ENCODE peak calls at places on chromosome X, in four cellular contexts. B, U, R and D are unnamed samples.

GRCh38 chrX:44058339-44058738 is 85.1 kb upstream of the NDP start:
- DNase-seq in R (no peak), B (no peak), U (no peak), D (no peak)

GRCh38 chrX:151488677-151489076 is 74.8 kb upstream of the PASD1 start:
- DNase-seq in R (no peak), B (no peak), U (peak; percentile 2), D (no peak)

GRCh38 chrX:40644175-40644574 is 3.2 kb downstream of the CXorf38 start:
- DNase-seq in U (peak; percentile 11), B (peak; percentile 75), R (no peak), D (no peak)

GRCh38 chrX:71098302-71098701 is 2.7 kb downstream of the FOXO4 start:
- DNase-seq in U (peak; percentile 77), B (peak; percentile 46), R (no peak), D (peak; percentile 15)

GRCh38 chrX:51332188-51332942 is at the start of gene NUDT10:
- DNase-seq in R (no peak), B (peak; percentile 33), U (no peak), D (no peak)

GRCh38 chrX:40326186-40326965 is 228.6 kb upstream of the BCOR start:
- DNase-seq in U (no peak), R (no peak), B (no peak), D (no peak)

GRCh38 chrX:51002160-51002632 is 91.7 kb downstream of the BMP15 start:
- DNase-seq in R (no peak), U (no peak), B (no peak), D (no peak)

GRCh38 chrX:120672389-120672788 is 42.5 kb upstream of the C1GALT1C1 start:
- DNase-seq in R (no peak), U (no peak), B (peak; percentile 91), D (peak; percentile 3)

GRCh38 chrX:17374619-17375360 is at the start of gene NHS:
- DNase-seq in R (no peak), U (no peak), B (peak; percentile 78), D (no peak)

GRCh38 chrX:153460826-153461225 is 9.6 kb downstream of the HAUS7 start:
- DNase-seq in B (peak; percentile 48), U (peak; percentile 58), R (no peak), D (no peak)

GRCh38 chrX:24703185-24703494 is 9.4 kb downstream of the POLA1 start:
- DNase-seq in R (no peak), B (no peak), U (no peak), D (no peak)

GRCh38 chrX:63186137-63186536 is 165.0 kb downstream of the SPIN4 start:
- DNase-seq in U (no peak), R (no peak), B (no peak), D (no peak)

GRCh38 chrX:42755820-42756219 is 22.1 kb downstream of the PPP1R2C start:
- DNase-seq in B (peak; percentile 67), U (no peak), R (no peak), D (peak; percentile 3)

GRCh38 chrX:135974279-135974856 is 580 bp upstream of the MMGT1 start:
- DNase-seq in R (peak; percentile 88), U (peak; percentile 75), B (peak; percentile 78), D (peak; percentile 24)

GRCh38 chrX:39652336-39652735 is 445.4 kb downstream of the BCOR start:
- DNase-seq in B (peak; percentile 11), U (peak; percentile 56), R (no peak), D (no peak)

GRCh38 chrX:41336447-41336846 is 2.5 kb downstream of the DDX3X start:
- DNase-seq in R (no peak), B (no peak), U (no peak), D (no peak)

GRCh38 chrX:72041901-72042859 is 89.5 kb downstream of the RTL5 start:
- DNase-seq in R (no peak), U (no peak), B (peak; percentile 63), D (no peak)

GRCh38 chrX:105876658-105877057 is 54.3 kb downstream of the NRK start:
- DNase-seq in B (peak; percentile 14), U (peak; percentile 3), R (no peak), D (no peak)

GRCh38 chrX:103656623-103657022 is 27.8 kb downstream of the TCEAL1 start:
- DNase-seq in B (peak; percentile 67), R (no peak), U (no peak), D (no peak)

GRCh38 chrX:106302304-106302703 is 134.2 kb downstream of the PWWP3B start:
- DNase-seq in R (no peak), U (no peak), B (no peak), D (no peak)

GRCh38 chrX:10972731-10973130 is 138.4 kb upstream of the HCCS start:
- DNase-seq in B (peak; percentile 3), U (no peak), R (no peak), D (no peak)

GRCh38 chrX:106950381-106950780 is 30.2 kb downstream of the CLDN2 start:
- DNase-seq in U (no peak), B (no peak), R (no peak), D (no peak)

GRCh38 chrX:13906103-13906502 is 89.2 kb upstream of the GPM6B start:
- DNase-seq in R (no peak), U (no peak), B (peak; percentile 39), D (no peak)

GRCh38 chrX:43741843-43742573 is 85.9 kb downstream of the MAOA start:
- DNase-seq in U (no peak), B (peak; percentile 74), R (no peak), D (no peak)

GRCh38 chrX:119410027-119410819 is 11.1 kb downstream of the SLC25A43 start:
- DNase-seq in R (peak; percentile 79), B (peak; percentile 73), U (no peak), D (no peak)

GRCh38 chrX:118251251-118251650 is 94.7 kb upstream of the WDR44 start:
- DNase-seq in U (no peak), B (peak; percentile 53), R (no peak), D (no peak)

GRCh38 chrX:150857453-150857852 is 41.0 kb downstream of the CD99L2 start:
- DNase-seq in U (no peak), R (no peak), B (no peak), D (no peak)

GRCh38 chrX:150100261-150100660 is 162.0 kb upstream of the EOLA2 start:
- DNase-seq in B (no peak), R (no peak), U (no peak), D (no peak)

GRCh38 chrX:136209016-136209738 is 42.0 kb downstream of the MAP7D3 start:
- DNase-seq in R (no peak), U (no peak), B (peak; percentile 72), D (no peak)

GRCh38 chrX:12843668-12844279 is 23.1 kb upstream of the TLR7 start:
- DNase-seq in B (no peak), R (no peak), U (peak; percentile 44), D (no peak)

GRCh38 chrX:39802354-39802753 is 295.4 kb downstream of the BCOR start:
- DNase-seq in U (no peak), R (no peak), B (no peak), D (no peak)

GRCh38 chrX:23493941-23494374 is 159.3 kb downstream of the PTCHD1 start:
- DNase-seq in R (no peak), U (peak; percentile 5), B (no peak), D (no peak)

GRCh38 chrX:19864736-19865135 is 22.7 kb downstream of the SH3KBP1 start:
- DNase-seq in B (no peak), R (no peak), U (peak; percentile 57), D (no peak)

GRCh38 chrX:19860571-19860970 is 26.8 kb downstream of the SH3KBP1 start:
- DNase-seq in B (no peak), R (no peak), U (no peak), D (no peak)

GRCh38 chrX:19863237-19864223 is 23.9 kb downstream of the SH3KBP1 start:
- DNase-seq in U (peak; percentile 78), R (no peak), B (no peak), D (no peak)

GRCh38 chrX:19865567-19866363 is 21.6 kb downstream of the SH3KBP1 start:
- DNase-seq in R (no peak), B (no peak), U (no peak), D (no peak)

DNA sequence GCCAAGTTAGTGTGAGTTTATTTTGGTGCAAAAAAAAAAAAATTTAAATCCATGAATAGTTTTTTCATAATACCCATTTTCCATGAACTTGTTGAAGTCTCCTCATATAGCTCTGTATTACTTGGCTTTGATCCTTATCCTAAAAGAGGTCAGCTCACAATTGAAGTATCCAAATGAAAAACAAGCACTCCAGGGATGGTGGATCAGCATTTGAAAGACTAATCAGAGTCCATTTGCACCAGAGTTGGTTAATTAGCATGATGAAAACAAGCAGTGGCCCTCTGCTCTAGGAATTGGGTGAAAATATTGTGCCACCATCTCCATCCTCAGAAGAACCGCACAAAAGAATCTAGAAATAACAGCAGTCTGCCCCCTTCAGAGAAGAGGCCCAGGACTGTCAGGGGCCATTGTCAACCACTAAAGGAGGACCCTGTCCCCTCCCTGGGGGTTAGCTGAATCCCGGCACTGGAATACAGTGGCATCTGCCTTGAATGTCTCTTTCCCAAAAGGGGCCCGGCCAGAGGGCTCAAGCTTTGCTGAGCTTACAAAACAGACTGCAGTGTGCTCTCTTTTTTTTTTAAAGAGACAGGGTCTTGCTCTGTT is 24.7 kb downstream of the SH3KBP1 start:
- DNase-seq in R (no peak), B (no peak), U (no peak), D (no peak)
- H3K4me1 ChIP-seq in R (no peaks in the 10 kb centered on the region), B (peaks cover 2% of the 10 kb centered on the region), U (peaks cover 95% of the 10 kb centered on the region), D (no peaks in the 10 kb centered on the region)

DNA sequence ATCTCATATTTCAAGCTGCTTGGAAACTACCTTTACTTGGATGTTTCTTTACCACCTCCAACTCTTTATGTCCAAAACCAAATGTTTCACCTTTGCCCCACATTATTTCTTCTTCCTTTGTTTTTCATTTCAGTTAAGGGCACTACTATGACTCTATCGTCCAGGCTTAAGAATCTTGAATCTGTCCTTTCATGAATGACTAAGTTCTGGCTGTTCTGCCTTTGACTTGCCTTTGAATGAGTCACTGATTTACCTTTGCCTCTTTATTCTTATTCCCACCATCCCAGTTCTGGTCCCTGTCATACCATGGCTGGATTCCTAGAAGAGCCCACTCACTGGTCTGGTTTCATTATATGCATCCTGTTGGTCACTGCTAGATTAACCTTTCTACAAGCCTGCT is 30.6 kb upstream of the PLAC1 start:
- DNase-seq in R (no peak), B (no peak), U (no peak), D (no peak)
- H3K4me1 ChIP-seq in R (no peaks in the 10 kb centered on the region), B (peaks cover 4% of the 10 kb centered on the region), U (no peaks in the 10 kb centered on the region), D (peaks cover 3% of the 10 kb centered on the region)

DNA sequence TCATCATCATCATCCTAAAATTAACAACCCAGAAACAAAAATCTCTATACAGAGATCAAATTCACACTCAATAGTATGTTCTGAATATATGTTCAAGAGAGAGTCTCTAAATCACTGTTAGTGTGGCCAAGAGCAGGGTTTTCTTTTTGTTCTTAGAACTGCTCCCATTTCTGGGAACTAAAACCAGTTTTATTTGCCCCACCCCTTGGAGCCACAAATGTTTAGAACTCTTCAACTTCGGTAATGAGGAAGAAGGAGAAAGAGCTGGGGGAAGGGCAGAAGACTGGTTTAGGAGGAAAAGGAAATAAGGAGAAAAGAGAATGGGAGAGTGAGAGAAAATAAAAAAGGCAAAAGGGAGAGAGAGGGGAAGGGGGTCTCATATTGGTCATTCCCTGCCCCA is 32.3 kb downstream of the CYBB start:
- DNase-seq in R (no peak), B (no peak), U (no peak), D (no peak)
- H3K4me1 ChIP-seq in R (no peaks in the 10 kb centered on the region), B (no peaks in the 10 kb centered on the region), U (peaks cover 55% of the 10 kb centered on the region), D (no peaks in the 10 kb centered on the region)

GRCh38 chrX:45806410-45807121 is 605.9 kb upstream of the DIPK2B start:
- DNase-seq in B (peak; percentile 95), U (no peak), R (no peak), D (no peak)
- H3K4me1 ChIP-seq in B (peaks cover 23% of the 10 kb centered on the region), U (no peaks in the 10 kb centered on the region), R (peaks cover 15% of the 10 kb centered on the region), D (peaks cover 5% of the 10 kb centered on the region)

DNA sequence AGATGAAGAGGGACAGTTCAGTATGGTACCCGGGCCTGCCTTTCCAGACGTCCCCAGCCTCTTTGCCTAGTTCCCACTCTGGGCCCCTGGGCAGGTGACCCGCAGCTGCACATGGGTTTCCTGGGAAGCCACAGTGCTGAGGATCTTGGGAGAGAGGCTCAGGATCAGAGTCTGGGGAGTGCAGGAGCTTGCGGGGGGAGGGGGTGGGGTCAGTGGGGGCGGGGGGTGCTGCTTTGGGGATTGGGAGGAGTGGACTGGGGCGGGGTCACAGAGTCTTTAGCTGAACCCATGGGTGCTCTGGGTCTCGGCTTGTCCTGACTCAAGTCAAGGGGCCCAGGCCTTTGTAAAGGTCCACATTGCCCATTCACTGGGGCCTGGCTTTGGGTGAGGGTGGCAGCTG is 63.6 kb downstream of the TBL1X start:
- DNase-seq in U (no peak), R (no peak), B (no peak), D (no peak)
- H3K4me1 ChIP-seq in U (peaks cover 45% of the 10 kb centered on the region), R (no peaks in the 10 kb centered on the region), B (peaks cover 11% of the 10 kb centered on the region), D (peaks cover 12% of the 10 kb centered on the region)